ENCODE peak calls at places on chromosomes 4 and X, in seven cellular contexts. Y is thoracic aorta; W is lung; K is IMR-90; Q is Peyer's patch; T is CD8-positive, alpha-beta memory T cell; M is adipocyte. J is an unnamed sample. For H3K4me1, the result is how much of the 10 kb centered on the place peaks cover.

GRCh38 chr4:176409627-176410026 is 89.9 kb downstream of the SPCS3 start:
- DNase-seq in M (no peak), K (peak), Q (no peak), Y (no peak), W (no peak), T (no peak), J (no peak)

GRCh38 chrX:114152130-114152529 is 431.8 kb upstream of the HTR2C start:
- DNase-seq in W (no peak), T (no peak), Q (no peak), Y (no peak), K (no peak), M (peak), J (no peak)

GRCh38 chr4:8464376-8464775 is 23.8 kb downstream of the TRMT44 start:
- DNase-seq in M (no peak), Y (no peak), K (no peak), T (no peak), W (no peak), Q (no peak), J (no peak)

GRCh38 chr4:3031357-3032064 is 42.8 kb downstream of the HTT-AS start:
- DNase-seq in K (no peak), Y (no peak), M (no peak), W (peak), Q (no peak), T (no peak), J (peak)

GRCh38 chr4:127479031-127479622 is 153.6 kb upstream of the INTU start:
- DNase-seq in Y (no peak), M (peak), T (no peak), Q (no peak), W (no peak), K (peak), J (no peak)

GRCh38 chrX:145002776-145003175 is 244.5 kb upstream of the SPANXN1 start:
- DNase-seq in Y (no peak), Q (no peak), W (no peak), M (no peak), K (no peak), T (no peak), J (no peak)

GRCh38 chrX:97876697-97877407 is 993.1 kb downstream of the RPA4 start:
- DNase-seq in W (no peak), K (no peak), M (peak), Q (no peak), Y (no peak), T (no peak), J (no peak)

GRCh38 chrX:81377329-81377728 is 175.4 kb downstream of the SH3BGRL start:
- DNase-seq in Q (no peak), M (peak), T (no peak), Y (no peak), W (no peak), K (peak), J (no peak)

GRCh38 chr4:5945171-5945570 is 52.3 kb upstream of the CRMP1 start:
- DNase-seq in W (no peak), K (no peak), M (no peak), Q (no peak), Y (no peak), T (no peak), J (no peak)

GRCh38 chr4:55312491-55313101 is 33.4 kb upstream of the SRD5A3 start:
- DNase-seq in K (peak), T (no peak), Y (no peak), W (peak), M (peak), Q (no peak), J (no peak)

GRCh38 chrX:108573136-108573535 is 133.5 kb downstream of the COL4A5 start:
- DNase-seq in K (no peak), Q (no peak), M (no peak), Y (no peak), T (no peak), W (no peak), J (no peak)

GRCh38 chr4:100366213-100366612 is 151.6 kb downstream of the EMCN start:
- DNase-seq in Y (no peak), M (peak), T (no peak), W (no peak), Q (no peak), K (peak), J (no peak)

GRCh38 chr4:90328558-90328957 is 201.4 kb downstream of the CCSER1 start:
- DNase-seq in Q (no peak), Y (no peak), K (peak), M (peak), W (no peak), T (no peak), J (no peak)

GRCh38 chr4:11367371-11367770 is 61.3 kb downstream of the HS3ST1 start:
- DNase-seq in M (no peak), W (peak), Q (no peak), T (no peak), Y (no peak), K (peak), J (peak)

GRCh38 chr4:4323705-4324534 is 33.9 kb downstream of the ZBTB49 start:
- DNase-seq in K (peak), Q (no peak), M (no peak), T (no peak), W (no peak), Y (no peak), J (no peak)

GRCh38 chrX:69615779-69616519 is at the start of gene EDA:
- DNase-seq in T (peak), Y (peak), M (peak), Q (peak), W (peak), K (peak), J (peak)

GRCh38 chrX:1163231-1163630 is 49.2 kb downstream of the CRLF2 start:
- DNase-seq in Y (no peak), T (no peak), W (no peak), M (no peak), Q (no peak), K (no peak), J (peak)

GRCh38 chr4:163875327-163875726 is 380.8 kb downstream of the TMA16 start:
- DNase-seq in W (no peak), Q (no peak), T (no peak), K (no peak), Y (no peak), M (no peak), J (no peak)

GRCh38 chr4:134560728-134561127 is 359.1 kb upstream of the PABPC4L start:
- DNase-seq in T (no peak), W (no peak), M (no peak), Q (no peak), K (no peak), Y (no peak), J (no peak)

GRCh38 chr4:28709821-28710330 is 1849.2 kb downstream of the STIM2 start:
- DNase-seq in K (peak), T (no peak), M (no peak), Y (no peak), Q (no peak), W (no peak), J (no peak)

GRCh38 chr4:107392951-107393350 is 327.1 kb downstream of the PAPSS1 start:
- DNase-seq in K (peak), T (no peak), Q (no peak), W (no peak), Y (no peak), M (peak), J (no peak)

GRCh38 chr4:177285953-177286352 is 23.7 kb upstream of the NEIL3 start:
- DNase-seq in M (no peak), T (no peak), Y (no peak), Q (no peak), W (no peak), K (no peak), J (no peak)

GRCh38 chrX:70132877-70133302 is 357 bp upstream of the IGBP1 start:
- DNase-seq in T (no peak), W (no peak), K (peak), Y (no peak), Q (no peak), M (no peak), J (no peak)

GRCh38 chr4:93710101-93710846 is 118.3 kb upstream of the ATOH1 start:
- DNase-seq in K (no peak), M (no peak), Y (no peak), Q (no peak), W (peak), T (no peak), J (no peak)

GRCh38 chrX:1486177-1486576 is 33.5 kb upstream of the ASMTL start:
- DNase-seq in Y (no peak), W (no peak), M (no peak), T (no peak), K (no peak), Q (no peak), J (peak)

GRCh38 chr4:138910201-138910913 is 105.2 kb upstream of the NOCT start:
- DNase-seq in Q (no peak), M (no peak), T (no peak), Y (no peak), W (no peak), K (peak), J (no peak)

GRCh38 chrX:100648601-100649417 is 4.8 kb downstream of the SRPX2 start:
- DNase-seq in K (peak), W (no peak), T (no peak), Q (no peak), M (peak), Y (no peak), J (no peak)

GRCh38 chrX:41518841-41519220 is 71.7 kb downstream of the NYX start:
- DNase-seq in W (no peak), Q (no peak), K (peak), Y (no peak), M (no peak), T (no peak), J (no peak)

GRCh38 chrX:22429704-22430103 is 157.0 kb downstream of the CBLL2 start:
- DNase-seq in Q (no peak), K (peak), W (no peak), Y (no peak), M (no peak), T (no peak), J (no peak)

GRCh38 chrX:150547511-150548115 is 20.8 kb upstream of the MTM1 start:
- DNase-seq in K (no peak), Q (peak), T (no peak), Y (peak), W (peak), M (peak), J (peak)

GRCh38 chrX:1248381-1249061 is 20.1 kb upstream of the CSF2RA start:
- DNase-seq in Q (no peak), T (no peak), Y (no peak), K (no peak), M (peak), W (no peak), J (no peak)

GRCh38 chrX:85590638-85591037 is 211.2 kb upstream of the POF1B start:
- DNase-seq in W (no peak), Y (no peak), T (no peak), M (no peak), K (no peak), Q (no peak), J (no peak)

GRCh38 chrX:116436358-116436816 is at the start of gene SLC6A14:
- DNase-seq in W (peak), Y (no peak), T (no peak), Q (peak), M (no peak), K (no peak), J (no peak)

GRCh38 chrX:28717864-28718263 is 130.6 kb downstream of the IL1RAPL1 start:
- DNase-seq in Y (no peak), W (no peak), K (no peak), T (no peak), M (no peak), Q (no peak), J (no peak)

GRCh38 chrX:34893741-34894140 is 48.9 kb upstream of the FAM47B start:
- DNase-seq in K (peak), W (no peak), M (peak), Q (no peak), Y (no peak), T (no peak), J (no peak)

GRCh38 chr4:82780398-82781231 is 18.0 kb downstream of the SCD5 start:
- DNase-seq in T (no peak), W (peak), Q (peak), M (peak), K (peak), Y (no peak), J (peak)

GRCh38 chr4:1792832-1793495 is at the start of gene FGFR3:
- DNase-seq in Y (no peak), W (no peak), M (peak), K (no peak), T (peak), Q (peak), J (peak)

DNA sequence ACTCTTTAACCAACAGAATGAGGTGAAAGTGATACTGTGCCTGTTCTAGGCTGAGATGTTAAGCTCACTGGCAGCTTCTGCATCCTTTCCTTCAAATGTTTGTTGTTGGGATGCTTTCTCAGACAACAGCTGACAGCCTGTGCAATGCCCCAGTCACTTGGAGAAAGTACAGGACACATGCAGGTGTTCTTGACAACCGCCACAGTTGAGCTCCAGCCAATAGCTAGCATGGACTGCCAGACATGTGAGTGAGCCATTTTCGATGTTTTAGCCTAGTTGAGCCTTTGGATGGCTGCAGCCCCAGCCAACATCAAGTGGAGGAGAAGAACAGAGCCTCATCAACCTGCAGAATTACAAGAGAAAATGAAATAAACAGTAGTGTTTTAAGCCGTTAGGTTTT is 94.1 kb upstream of the PPP3CA start:
- DNase-seq in T (no peak), Q (no peak), K (no peak), M (no peak), W (no peak), Y (no peak), J (no peak)
- H3K4me1 ChIP-seq in T (under half), Q (under half), K (under half), M (under half), W (under half), Y (under half), J (under half)

GRCh38 chr4:10104211-10104990 is 12.2 kb downstream of the WDR1 start:
- DNase-seq in Y (no peak), Q (no peak), T (no peak), K (no peak), W (no peak), M (peak), J (no peak)

GRCh38 chr4:10102981-10103330 is 13.6 kb downstream of the WDR1 start:
- DNase-seq in K (no peak), T (no peak), W (no peak), Y (no peak), Q (no peak), M (no peak), J (no peak)

GRCh38 chr4:10101559-10102192 is 14.9 kb downstream of the WDR1 start:
- DNase-seq in W (no peak), M (no peak), T (no peak), Q (no peak), K (no peak), Y (no peak), J (no peak)

GRCh38 chr4:10100734-10101216 is 15.8 kb downstream of the WDR1 start:
- DNase-seq in M (no peak), T (no peak), Y (no peak), K (no peak), Q (no peak), W (no peak), J (no peak)

GRCh38 chr4:10102193-10102980 is 14.2 kb downstream of the WDR1 start:
- DNase-seq in T (no peak), W (no peak), Y (no peak), Q (no peak), K (no peak), M (no peak), J (no peak)
- H3K4me1 ChIP-seq in T (half or more), W (under half), Y (half or more), Q (half or more), K (half or more), M (half or more), J (under half)

GRCh38 chrX:124393659-124394058 is 47.3 kb downstream of the SH2D1A start:
- DNase-seq in K (no peak), M (no peak), W (no peak), Y (no peak), T (no peak), Q (no peak), J (no peak)
- H3K4me1 ChIP-seq in K (under half), M (under half), W (under half), Y (under half), T (under half), Q (under half), J (under half)

GRCh38 chrX:2696698-2697215 is 5.7 kb downstream of the CD99 start:
- DNase-seq in W (no peak), Y (no peak), K (peak), T (no peak), Q (no peak), M (peak), J (no peak)
- H3K4me1 ChIP-seq in W (half or more), Y (half or more), K (under half), T (half or more), Q (half or more), M (half or more), J (under half)

GRCh38 chrX:65673857-65674350 is 6.5 kb downstream of the MSN start:
- DNase-seq in Q (no peak), M (peak), W (no peak), T (no peak), K (no peak), Y (no peak), J (no peak)
- H3K4me1 ChIP-seq in Q (under half), M (half or more), W (under half), T (half or more), K (under half), Y (half or more), J (under half)

GRCh38 chrX:96721398-96721797 is 36.8 kb downstream of the DIAPH2 start:
- DNase-seq in Q (no peak), W (no peak), K (peak), M (no peak), Y (no peak), T (no peak), J (no peak)

GRCh38 chrX:96719161-96719875 is 34.7 kb downstream of the DIAPH2 start:
- DNase-seq in Q (no peak), Y (no peak), K (no peak), M (no peak), T (no peak), W (no peak), J (no peak)

GRCh38 chrX:96722793-96723192 is 38.2 kb downstream of the DIAPH2 start:
- DNase-seq in K (no peak), T (no peak), W (no peak), Y (no peak), Q (no peak), M (no peak), J (no peak)
- H3K4me1 ChIP-seq in K (under half), T (under half), W (under half), Y (under half), Q (under half), M (under half), J (under half)

GRCh38 chr4:169208516-169208915 is 62.2 kb downstream of the SH3RF1 start:
- DNase-seq in K (peak), Q (no peak), M (no peak), Y (no peak), W (no peak), T (no peak), J (no peak)
- H3K4me1 ChIP-seq in K (under half), Q (under half), M (half or more), Y (half or more), W (under half), T (under half), J (under half)

GRCh38 chr4:155674669-155675071 is 8.0 kb downstream of the GUCY1A1 start:
- DNase-seq in W (no peak), Y (no peak), T (no peak), K (no peak), Q (no peak), M (no peak), J (no peak)

GRCh38 chr4:155676430-155676825 is 9.8 kb downstream of the GUCY1A1 start:
- DNase-seq in K (no peak), M (no peak), Q (no peak), W (no peak), T (no peak), Y (no peak), J (no peak)

GRCh38 chr4:155675709-155676429 is 9.2 kb downstream of the GUCY1A1 start:
- DNase-seq in K (no peak), W (no peak), Q (no peak), T (no peak), Y (no peak), M (peak), J (no peak)

GRCh38 chr4:155673453-155673979 is 6.9 kb downstream of the GUCY1A1 start:
- DNase-seq in Q (no peak), K (no peak), M (no peak), T (no peak), Y (no peak), W (no peak), J (no peak)

DNA sequence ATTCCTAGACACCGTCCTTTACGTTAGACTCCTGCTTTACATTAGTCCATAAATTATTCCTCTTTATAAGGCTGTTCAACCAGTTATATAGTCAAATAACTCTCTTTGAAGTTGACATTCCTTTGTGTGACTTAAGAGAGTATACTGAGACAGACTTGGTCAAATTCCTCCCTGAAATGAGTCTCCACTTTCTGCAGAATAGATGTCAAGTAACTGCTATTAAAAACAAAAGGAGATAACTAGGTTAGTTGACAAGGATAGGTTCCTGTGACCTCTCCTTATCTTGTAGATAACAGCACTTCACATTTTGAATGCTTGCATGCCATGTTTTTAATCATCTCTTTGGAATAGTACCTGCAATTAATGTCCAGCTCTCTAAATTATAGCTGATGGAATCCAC is 5.7 kb downstream of the GUCY1A1 start:
- DNase-seq in Y (no peak), K (no peak), Q (no peak), W (no peak), M (no peak), T (no peak), J (no peak)
- H3K4me1 ChIP-seq in Y (half or more), K (under half), Q (under half), W (under half), M (under half), T (under half), J (under half)

GRCh38 chrX:65679071-65679540 is 11.7 kb downstream of the MSN start:
- DNase-seq in K (peak), M (no peak), W (no peak), Q (no peak), T (no peak), Y (no peak), J (no peak)
- H3K4me1 ChIP-seq in K (under half), M (under half), W (under half), Q (under half), T (half or more), Y (half or more), J (under half)

DNA sequence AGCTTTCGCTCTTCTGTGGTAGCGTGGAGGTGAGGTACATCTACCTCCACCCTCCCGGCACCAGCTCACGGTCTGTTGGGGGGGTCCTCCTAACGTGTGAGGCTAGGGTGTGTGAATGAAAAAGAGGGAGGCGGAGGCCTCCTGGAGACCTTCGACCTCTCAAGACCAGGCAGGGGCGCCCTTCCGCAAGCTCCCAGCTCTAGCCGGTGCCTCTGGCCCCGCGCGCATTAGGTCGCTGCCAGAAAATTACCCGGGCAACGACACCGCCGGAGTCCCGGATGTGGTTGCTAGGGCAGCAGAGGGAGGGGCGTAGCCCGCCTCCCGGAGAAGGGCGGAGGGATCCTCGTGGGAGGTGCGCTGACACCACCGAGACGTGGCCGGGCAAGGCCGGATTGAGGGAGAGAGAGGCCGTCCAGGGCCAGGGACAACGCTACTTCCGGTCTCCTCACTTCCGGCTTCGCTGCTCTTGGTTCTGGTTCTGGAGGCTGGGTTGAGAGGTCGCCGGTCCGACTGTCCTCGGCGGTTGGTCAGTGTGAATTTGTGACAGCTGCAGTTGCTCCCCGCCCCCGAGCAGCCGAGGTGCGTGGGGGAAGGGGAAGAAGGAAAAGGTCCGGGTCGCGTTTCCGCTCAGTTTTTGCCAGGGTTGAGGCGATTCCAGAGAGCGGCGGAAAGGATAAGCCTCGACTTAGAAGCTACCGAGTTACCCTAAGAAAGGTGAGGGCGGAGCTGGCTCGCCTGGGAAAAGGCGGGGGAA is at the start of the genes ARFIP1 and TIGD4:
- DNase-seq in Q (peak), K (peak), T (peak), W (peak), M (peak), Y (peak), J (peak)
- H3K4me1 ChIP-seq in Q (under half), K (under half), T (under half), W (under half), M (under half), Y (under half), J (under half)